ENCODE peak calls at places on chromosome 2, in six cellular contexts. D, V, W, F, M and R are unnamed samples.

GRCh38 chr2:152648336-152648735 is 68.9 kb downstream of the PRPF40A start:
- DNase-seq in V (no peak), M (no peak), D (no peak), W (no peak), F (no peak), R (no peak)

GRCh38 chr2:62478093-62478580 is 27.9 kb downstream of the TMEM17 start:
- DNase-seq in M (no peak), W (no peak), V (no peak), D (no peak), F (no peak), R (no peak)

GRCh38 chr2:205748660-205749059 is 66.4 kb downstream of the NRP2 start:
- DNase-seq in M (no peak), V (no peak), W (no peak), D (no peak), F (no peak), R (no peak)

GRCh38 chr2:85611217-85611704 is 605 bp downstream of the C2orf68 start:
- DNase-seq in D (no peak), F (no peak), M (no peak), V (no peak), W (no peak), R (no peak)

GRCh38 chr2:158502984-158503383 is 46.2 kb downstream of the PKP4 start:
- DNase-seq in F (no peak), M (no peak), D (no peak), V (no peak), W (peak; percentile 68), R (peak; percentile 71)

GRCh38 chr2:6926071-6926732 is 9.0 kb downstream of the RNF144A start:
- DNase-seq in M (no peak), F (no peak), D (no peak), W (no peak), V (no peak), R (no peak)

GRCh38 chr2:144460981-144461766 is 58.7 kb downstream of the ZEB2 start:
- DNase-seq in F (no peak), D (peak; percentile 68), W (peak; percentile 70), V (no peak), M (no peak), R (no peak)

GRCh38 chr2:240250150-240250984 is 109.9 kb upstream of the OTOS start:
- DNase-seq in V (no peak), D (no peak), W (no peak), F (no peak), M (no peak), R (no peak)

GRCh38 chr2:217703102-217703501 is 299.7 kb downstream of the TNS1 start:
- DNase-seq in F (no peak), M (no peak), W (no peak), V (no peak), D (no peak), R (no peak)

GRCh38 chr2:236610991-236611821 is 41.6 kb downstream of the ACKR3 start:
- DNase-seq in V (no peak), D (no peak), M (no peak), F (no peak), W (no peak), R (no peak)

GRCh38 chr2:67169417-67170140 is 227.6 kb upstream of the ETAA1 start:
- DNase-seq in D (no peak), V (no peak), W (peak; percentile 52), M (no peak), F (no peak), R (no peak)

GRCh38 chr2:164903944-164904343 is 51.4 kb downstream of the SLC38A11 start:
- DNase-seq in M (no peak), W (no peak), V (peak; percentile 44), D (no peak), F (no peak), R (no peak)

GRCh38 chr2:216752855-216753505 is 57.6 kb upstream of the IGFBP5 start:
- DNase-seq in W (no peak), M (no peak), V (no peak), D (no peak), F (no peak), R (no peak)

GRCh38 chr2:114550895-114551793 is 108.7 kb downstream of the DPP10 start:
- DNase-seq in V (peak; percentile 65), D (peak; percentile 40), W (no peak), M (no peak), F (peak; percentile 52), R (no peak)

GRCh38 chr2:96768083-96768561 is 7.4 kb downstream of the CNNM4 start:
- DNase-seq in D (no peak), F (no peak), M (no peak), W (no peak), V (no peak), R (no peak)

GRCh38 chr2:11499081-11499743 is 33.3 kb upstream of the E2F6 start:
- DNase-seq in M (no peak), D (peak; percentile 19), F (peak; percentile 82), V (no peak), W (no peak), R (no peak)

GRCh38 chr2:7378642-7379041 is 461.4 kb downstream of the RNF144A start:
- DNase-seq in D (no peak), F (no peak), V (no peak), W (no peak), M (no peak), R (no peak)

GRCh38 chr2:65666156-65666725 is 233.8 kb upstream of the SPRED2 start:
- DNase-seq in F (no peak), W (peak; percentile 47), D (peak; percentile 27), M (no peak), V (no peak), R (no peak)

GRCh38 chr2:149832256-149832655 is 244.7 kb upstream of the MMADHC start:
- DNase-seq in M (no peak), F (no peak), W (no peak), V (no peak), D (no peak), R (no peak)

GRCh38 chr2:30276455-30276911 is 45.1 kb downstream of the LBH start:
- DNase-seq in M (no peak), W (no peak), D (no peak), V (no peak), F (no peak), R (no peak)

GRCh38 chr2:128288781-128289180 is 29.9 kb downstream of the HS6ST1 start:
- DNase-seq in F (no peak), D (no peak), W (no peak), V (no peak), M (no peak), R (no peak)

GRCh38 chr2:9178110-9178904 is 28.3 kb upstream of the ASAP2 start:
- DNase-seq in V (peak; percentile 12), W (no peak), F (no peak), M (no peak), D (no peak), R (no peak)

GRCh38 chr2:17538844-17539554 is 1.5 kb upstream of the VSNL1 start:
- DNase-seq in W (no peak), M (peak; percentile 57), V (peak; percentile 68), D (no peak), F (peak; percentile 76), R (no peak)

GRCh38 chr2:132383956-132384355 is 32.6 kb upstream of the GPR39 start:
- DNase-seq in D (no peak), F (no peak), V (no peak), M (no peak), W (no peak), R (no peak)

GRCh38 chr2:46876741-46877384 is 38.7 kb downstream of the MCFD2 start:
- DNase-seq in D (peak; percentile 83), M (no peak), V (peak; percentile 68), W (no peak), F (no peak), R (peak; percentile 76)

GRCh38 chr2:72972744-72973535 is 55.6 kb downstream of the EMX1 start:
- DNase-seq in W (no peak), M (no peak), F (no peak), V (no peak), D (no peak), R (no peak)

GRCh38 chr2:74833418-74834233 is at the start of gene HK2:
- DNase-seq in F (peak; percentile 89), V (peak; percentile 60), W (no peak), D (peak; percentile 94), M (peak; percentile 50), R (no peak)